ENCODE peak calls at places on chromosomes 13 and 19, in nine cellular contexts. R is heart right ventricle, A is skeletal muscle cell, L is A549, S is pancreas, B is SK-N-MC, N is body of pancreas, I is GM23248, V is cardiac fibroblast. K is an unnamed sample.

GRCh38 chr13:28574617-28575142 is 79.8 kb upstream of the FLT1 start:
- DNase-seq in R (no peak), A (peak; percentile 94), L (peak; percentile 86), S (no peak), B (no peak), N (no peak), I (peak; percentile 96), V (peak; percentile 99), K (peak; percentile 98)

GRCh38 chr13:75399168-75399878 is 82.6 kb downstream of the TBC1D4 start:
- DNase-seq in R (no peak), A (no peak), L (no peak), S (no peak), B (no peak), N (no peak), I (no peak), V (no peak), K (peak; percentile 4)

GRCh38 chr13:48626077-48626449 is 27.7 kb upstream of the CYSLTR2 start:
- DNase-seq in R (no peak), A (peak; percentile 1), L (no peak), S (no peak), B (no peak), N (peak; percentile 65), I (no peak), V (peak; percentile 45), K (no peak)

GRCh38 chr19:41698746-41699230 is 9.6 kb upstream of the CEACAM5 start:
- DNase-seq in R (no peak), A (no peak), L (peak; percentile 55), S (no peak), B (peak; percentile 26), N (no peak), I (no peak), V (no peak), K (no peak)

GRCh38 chr19:38838208-38838985 is 6.8 kb upstream of the ECH1 start:
- DNase-seq in R (no peak), A (no peak), L (peak; percentile 62), S (peak; percentile 27), B (no peak), N (peak; percentile 53), I (no peak), V (no peak), K (no peak)

GRCh38 chr19:12995596-12996541 is 594 bp downstream of the NFIX start:
- DNase-seq in R (no peak), A (no peak), L (no peak), S (peak; percentile 60), B (no peak), N (peak; percentile 49), I (peak; percentile 59), V (peak; percentile 49), K (no peak)

GRCh38 chr13:98782654-98783053 is 30.2 kb upstream of the SLC15A1 start:
- DNase-seq in R (no peak), A (no peak), L (no peak), S (no peak), B (no peak), N (no peak), I (peak; percentile 12), V (peak; percentile 44), K (no peak)

GRCh38 chr19:32238076-32238475 is 107.3 kb upstream of the ZNF507 start:
- DNase-seq in R (no peak), A (no peak), L (no peak), S (no peak), B (no peak), N (no peak), I (no peak), V (no peak), K (no peak)

GRCh38 chr19:18202759-18203407 is 959 bp downstream of the RAB3A start:
- DNase-seq in R (peak; percentile 42), A (no peak), L (no peak), S (peak; percentile 59), B (no peak), N (peak; percentile 27), I (peak; percentile 43), V (peak; percentile 25), K (no peak)
- H3K4me3 ChIP-seq in R (peak overlapping the region; percentile 67), A (peak overlapping the region; percentile 79), L (peak overlapping the region; percentile 57), S (peak overlapping the region; percentile 59), B (peak overlapping the region; percentile 89), N (peak overlapping the region; percentile 32), I (peak overlapping the region; percentile 84), V (peak overlapping the region; percentile 87), K (peak overlapping the region; percentile 96)

DNA sequence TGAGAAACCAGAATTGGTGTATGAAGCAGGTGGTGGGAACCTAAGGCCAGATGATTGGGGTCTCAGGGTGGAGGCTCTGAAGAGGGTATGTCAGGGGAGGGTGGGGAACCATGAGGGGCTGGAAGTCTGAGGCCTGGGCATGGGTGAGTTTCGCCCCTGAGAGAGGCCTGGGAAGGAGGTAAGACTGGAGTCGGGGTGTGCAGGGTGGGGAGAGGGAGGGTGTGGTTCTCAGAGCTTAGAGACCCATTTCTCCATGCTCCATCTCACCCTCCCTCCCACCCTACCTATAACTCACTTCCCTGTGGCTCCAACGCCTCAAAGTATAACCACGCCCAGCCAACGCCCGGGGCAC is 1.0 kb upstream of the KLHL26 start:
- DNase-seq in R (no peak), A (no peak), L (no peak), S (no peak), B (no peak), N (no peak), I (no peak), V (no peak), K (no peak)
- H3K4me3 ChIP-seq in R (no peak overlapping the region), A (peak overlapping the region; percentile 72), L (peak overlapping the region; percentile 92), S (no peak overlapping the region), B (peak overlapping the region; percentile 26), N (no peak overlapping the region), I (no peak overlapping the region), V (no peak overlapping the region), K (no peak overlapping the region)

DNA sequence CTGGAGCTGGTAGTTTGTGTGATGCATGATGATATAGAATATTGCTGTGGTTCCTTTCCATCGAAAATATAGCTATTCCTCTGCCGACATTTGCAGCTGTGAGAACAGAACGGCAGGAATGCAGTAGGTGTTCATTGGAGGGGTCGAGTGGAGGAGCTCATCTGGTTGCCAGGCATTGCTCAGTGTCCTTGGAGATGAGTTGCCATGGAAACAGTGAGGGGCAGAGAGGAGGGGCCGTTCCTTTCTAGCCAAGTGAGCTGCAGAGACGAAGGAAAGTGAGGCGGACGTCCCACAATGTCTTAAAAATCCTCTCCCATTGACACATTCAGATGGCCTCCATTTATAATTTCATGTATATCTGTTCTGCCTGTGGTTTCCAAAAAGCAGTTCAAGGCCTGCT is 41.1 kb upstream of the ZNF835 start:
- DNase-seq in R (no peak), A (no peak), L (no peak), S (no peak), B (no peak), N (peak; percentile 8), I (no peak), V (no peak), K (no peak)
- H3K4me3 ChIP-seq in R (no peak overlapping the region), A (no peak overlapping the region), L (no peak overlapping the region), S (no peak overlapping the region), B (no peak overlapping the region), N (no peak overlapping the region), I (no peak overlapping the region), V (no peak overlapping the region), K (no peak overlapping the region)

GRCh38 chr19:46056536-46056935 is 15.7 kb upstream of the IGFL4 start:
- DNase-seq in R (no peak), A (no peak), L (peak; percentile 27), S (no peak), B (no peak), N (no peak), I (no peak), V (no peak), K (no peak)
- H3K4me3 ChIP-seq in R (no peak overlapping the region), A (no peak overlapping the region), L (no peak overlapping the region), S (no peak overlapping the region), B (no peak overlapping the region), N (no peak overlapping the region), I (no peak overlapping the region), V (no peak overlapping the region), K (no peak overlapping the region)

DNA sequence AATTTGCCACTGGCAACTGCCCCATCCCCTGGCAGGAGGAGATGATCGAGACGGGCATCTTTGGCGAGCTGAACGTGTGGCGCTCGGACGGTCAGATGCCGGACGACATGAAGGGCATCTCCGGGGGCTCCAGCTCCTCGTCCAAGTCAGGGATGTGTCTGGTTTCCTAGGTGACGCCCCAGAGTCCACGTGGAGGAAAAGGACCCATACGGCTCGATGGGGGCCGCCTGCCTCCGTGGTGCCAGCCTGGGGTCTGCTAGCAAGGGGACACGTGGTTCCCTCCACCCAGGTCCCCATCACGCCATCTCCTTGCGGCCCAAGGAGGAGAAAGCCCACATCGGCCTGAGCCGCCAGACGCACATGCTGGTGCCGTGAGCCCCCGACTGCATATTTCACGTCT is 23.8 kb upstream of the TMEM255B start:
- DNase-seq in R (no peak), A (no peak), L (no peak), S (no peak), B (no peak), N (no peak), I (no peak), V (no peak), K (no peak)
- H3K4me3 ChIP-seq in R (no peak overlapping the region), A (no peak overlapping the region), L (no peak overlapping the region), S (no peak overlapping the region), B (no peak overlapping the region), N (no peak overlapping the region), I (no peak overlapping the region), V (no peak overlapping the region), K (no peak overlapping the region)

GRCh38 chr19:43462383-43462782 is 3.0 kb downstream of the LYPD3 start:
- DNase-seq in R (no peak), A (no peak), L (no peak), S (no peak), B (no peak), N (no peak), I (no peak), V (no peak), K (no peak)
- H3K4me3 ChIP-seq in R (no peak overlapping the region), A (no peak overlapping the region), L (no peak overlapping the region), S (no peak overlapping the region), B (no peak overlapping the region), N (no peak overlapping the region), I (no peak overlapping the region), V (no peak overlapping the region), K (no peak overlapping the region)

K was measured in AG09309.